ENCODE peak calls at places on chromosomes 1 and 21, in eight cellular contexts. Z is esophagus squamous epithelium, E is esophagus muscularis mucosa, C is NB4, I is IMR-90, B is uterus, R is lower leg skin, A is breast epithelium. U is an unnamed sample.

GRCh38 chr1:161209790-161210409 is 5.2 kb upstream of the FCER1G start:
- DNase-seq in Z (no peak), E (no peak), C (peak), I (peak), B (peak), R (peak), A (peak), U (peak)

GRCh38 chr1:150516050-150516591 is 569 bp downstream of the FALEC start:
- DNase-seq in Z (no peak), E (no peak), C (peak), I (no peak), B (peak), R (no peak), A (no peak), U (no peak)

GRCh38 chr1:183304466-183305122 is 113.6 kb downstream of the NMNAT2 start:
- DNase-seq in Z (no peak), E (no peak), C (no peak), I (no peak), B (no peak), R (no peak), A (no peak), U (no peak)

GRCh38 chr1:87853576-87854351 is 525.1 kb downstream of the LMO4 start:
- DNase-seq in Z (no peak), E (no peak), C (no peak), I (peak), B (no peak), R (no peak), A (no peak), U (no peak)

GRCh38 chr1:1307261-1307907 is 346 bp downstream of the ACAP3 start:
- DNase-seq in Z (no peak), E (no peak), C (peak), I (no peak), B (peak), R (no peak), A (no peak), U (no peak)

GRCh38 chr1:30294508-30294907 is 428.9 kb downstream of the MATN1 start:
- DNase-seq in Z (no peak), E (peak), C (no peak), I (no peak), B (no peak), R (peak), A (no peak), U (no peak)

GRCh38 chr1:202131956-202132821 is 9.5 kb downstream of the GPR37L1 start:
- DNase-seq in Z (no peak), E (no peak), C (no peak), I (no peak), B (peak), R (peak), A (peak), U (no peak)

GRCh38 chr1:22636369-22636768 is at the start of gene C1QA:
- DNase-seq in Z (no peak), E (no peak), C (peak), I (no peak), B (no peak), R (peak), A (no peak), U (no peak)

GRCh38 chr1:8510041-8510823 is 192.3 kb downstream of the SLC45A1 start:
- DNase-seq in Z (no peak), E (no peak), C (no peak), I (peak), B (peak), R (no peak), A (no peak), U (no peak)

GRCh38 chr1:232367293-232367692 is 262.6 kb downstream of the SIPA1L2 start:
- DNase-seq in Z (no peak), E (no peak), C (no peak), I (no peak), B (no peak), R (no peak), A (no peak), U (no peak)

GRCh38 chr1:171355727-171356126 is 41.7 kb downstream of the FMO4 start:
- DNase-seq in Z (no peak), E (no peak), C (no peak), I (no peak), B (no peak), R (no peak), A (no peak), U (no peak)

GRCh38 chr1:8343464-8344001 is 25.6 kb downstream of the SLC45A1 start:
- DNase-seq in Z (no peak), E (peak), C (no peak), I (peak), B (peak), R (peak), A (peak), U (no peak)

GRCh38 chr1:45365051-45365450 is 24.8 kb upstream of the MUTYH start:
- DNase-seq in Z (no peak), E (no peak), C (no peak), I (no peak), B (no peak), R (no peak), A (no peak), U (no peak)

GRCh38 chr1:209929751-209930150 is 8.3 kb upstream of the SYT14 start:
- DNase-seq in Z (no peak), E (no peak), C (no peak), I (no peak), B (no peak), R (no peak), A (no peak), U (no peak)

GRCh38 chr1:214233856-214234634 is 46.9 kb upstream of the SMYD2 start:
- DNase-seq in Z (no peak), E (no peak), C (no peak), I (no peak), B (no peak), R (no peak), A (no peak), U (no peak)

GRCh38 chr1:147747966-147748365 is 12.4 kb downstream of the GJA5 start:
- DNase-seq in Z (no peak), E (no peak), C (no peak), I (no peak), B (no peak), R (no peak), A (no peak), U (no peak)

GRCh38 chr1:161068306-161069200 is 1.1 kb downstream of the ARHGAP30 start:
- DNase-seq in Z (peak), E (no peak), C (peak), I (no peak), B (no peak), R (no peak), A (no peak), U (no peak)

GRCh38 chr1:100671604-100672003 is 47.9 kb upstream of the VCAM1 start:
- DNase-seq in Z (no peak), E (no peak), C (no peak), I (peak), B (no peak), R (no peak), A (no peak), U (no peak)

GRCh38 chr1:199129247-199129646 is 490.4 kb downstream of the PTPRC start:
- DNase-seq in Z (no peak), E (no peak), C (no peak), I (peak), B (no peak), R (no peak), A (no peak), U (no peak)

GRCh38 chr1:162977944-162978568 is 91.1 kb upstream of the RGS4 start:
- DNase-seq in Z (no peak), E (no peak), C (no peak), I (no peak), B (no peak), R (no peak), A (no peak), U (no peak)

GRCh38 chr1:201850053-201850397 is 21.1 kb downstream of the IPO9 start:
- DNase-seq in Z (no peak), E (no peak), C (no peak), I (peak), B (no peak), R (no peak), A (no peak), U (no peak)

GRCh38 chr1:230642263-230642959 is at the start of gene COG2:
- DNase-seq in Z (peak), E (peak), C (peak), I (peak), B (peak), R (peak), A (peak), U (peak)
- TF ChIP-seq POLR2A in Z (peak), E (peak), C (peak), I (peak), B (peak), R (no peak), A (no peak), U (no peak)

GRCh38 chr1:10816743-10817369 is 20.4 kb upstream of the CASZ1 start:
- DNase-seq in Z (no peak), E (no peak), C (no peak), I (no peak), B (no peak), R (no peak), A (no peak), U (no peak)

GRCh38 chr1:10814954-10815862 is 18.8 kb upstream of the CASZ1 start:
- DNase-seq in Z (no peak), E (no peak), C (no peak), I (no peak), B (no peak), R (no peak), A (no peak), U (no peak)

GRCh38 chr1:10814312-10814711 is 17.9 kb upstream of the CASZ1 start:
- DNase-seq in Z (no peak), E (no peak), C (no peak), I (no peak), B (no peak), R (no peak), A (no peak), U (no peak)

GRCh38 chr1:10816233-10816632 is 19.8 kb upstream of the CASZ1 start:
- DNase-seq in Z (no peak), E (no peak), C (no peak), I (no peak), B (no peak), R (no peak), A (no peak), U (no peak)

DNA sequence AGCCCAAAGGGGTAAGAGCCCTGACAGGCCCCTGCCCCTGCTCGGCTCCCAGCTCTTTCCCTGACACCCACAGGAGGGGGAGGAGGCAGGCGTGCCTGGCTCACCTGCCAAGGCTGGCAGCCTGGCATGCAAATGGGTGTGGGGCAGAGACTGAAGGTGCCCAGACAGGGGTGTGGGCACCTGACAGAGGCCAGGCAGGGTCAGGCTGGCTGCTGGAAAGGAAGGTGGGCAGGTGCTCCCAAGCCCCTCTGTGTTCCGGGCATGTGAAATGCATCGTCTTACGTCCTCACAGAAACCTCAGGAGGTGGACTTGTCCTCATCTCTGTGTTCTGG is 19.4 kb upstream of the CASZ1 start:
- DNase-seq in Z (no peak), E (no peak), C (no peak), I (no peak), B (no peak), R (no peak), A (no peak), U (no peak)
- TF ChIP-seq POLR2A in Z (no peak), E (no peak), C (no peak), I (no peak), B (no peak), R (no peak), A (no peak), U (no peak)

GRCh38 chr1:223845810-223846667 is at the start of gene TP53BP2:
- DNase-seq in Z (peak), E (peak), C (peak), I (peak), B (peak), R (peak), A (peak), U (peak)
- TF ChIP-seq POLR2A in Z (peak), E (peak), C (peak), I (peak), B (peak), R (peak), A (peak), U (no peak)

GRCh38 chr1:12144969-12145368 is 21.8 kb upstream of the TNFRSF1B start:
- DNase-seq in Z (no peak), E (no peak), C (no peak), I (no peak), B (no peak), R (no peak), A (no peak), U (no peak)
- TF ChIP-seq POLR2A in Z (no peak), E (no peak), C (no peak), I (no peak), B (no peak), R (no peak), A (no peak), U (peak)

DNA sequence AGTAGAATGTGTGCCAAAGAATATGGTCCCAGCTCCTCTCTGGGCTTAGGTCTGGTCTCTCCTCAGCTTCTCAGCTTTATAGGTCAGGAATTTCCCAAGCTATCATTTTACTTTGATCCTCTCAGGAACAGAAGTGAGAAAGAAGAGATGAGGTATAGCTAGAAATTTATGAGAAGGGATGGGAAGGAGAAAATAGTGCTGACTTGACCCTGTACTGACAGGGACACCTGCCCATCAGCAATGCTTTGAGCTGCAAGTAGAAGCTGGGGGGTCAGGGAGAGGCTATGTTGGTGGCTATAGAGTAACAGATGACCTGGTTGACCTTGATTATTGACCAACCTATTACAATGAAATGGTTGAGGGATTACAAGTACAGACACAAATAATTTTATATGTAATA is 75.0 kb downstream of the XCL2 start:
- DNase-seq in Z (no peak), E (no peak), C (no peak), I (no peak), B (no peak), R (no peak), A (no peak), U (no peak)
- TF ChIP-seq POLR2A in Z (no peak), E (no peak), C (no peak), I (no peak), B (no peak), R (no peak), A (no peak), U (no peak)

GRCh38 chr21:35831230-35831629 is 229.1 kb downstream of the SETD4 start:
- DNase-seq in Z (no peak), E (no peak), C (no peak), I (no peak), B (no peak), R (no peak), A (no peak), U (no peak)
- TF ChIP-seq POLR2A in Z (no peak), E (no peak), C (no peak), I (no peak), B (no peak), R (no peak), A (no peak), U (no peak)

U was measured in GM12891.